ENCODE peak calls at places on chromosome 1, in five cellular contexts. T is Karpas-422; L is fibroblast of lung; H is thoracic aorta; Q is CD8-positive, alpha-beta memory T cell. I is an unnamed sample.

GRCh38 chr1:79760521-79760920 is 754.0 kb upstream of the ADGRL4 start:
- DNase-seq in H (no peak), L (no peak), Q (no peak), T (no peak), I (peak; percentile 28)

GRCh38 chr1:206856674-206857464 is 8.6 kb upstream of the IL20 start:
- DNase-seq in H (no peak), Q (no peak), L (no peak), T (peak; percentile 65), I (peak; percentile 20)

GRCh38 chr1:10901894-10902805 is 105.7 kb upstream of the CASZ1 start:
- DNase-seq in Q (no peak), L (no peak), H (no peak), T (no peak), I (no peak)

GRCh38 chr1:209890606-209891330 is 47.2 kb upstream of the SYT14 start:
- DNase-seq in L (peak; percentile 46), T (no peak), H (no peak), Q (no peak), I (peak; percentile 56)

GRCh38 chr1:227268943-227269342 is 49.3 kb downstream of the CDC42BPA start:
- DNase-seq in Q (no peak), L (no peak), T (no peak), H (no peak), I (peak; percentile 43)

GRCh38 chr1:32818804-32819541 is 1.5 kb downstream of the S100PBP start:
- DNase-seq in T (peak; percentile 81), H (no peak), Q (peak; percentile 59), L (no peak), I (no peak)

GRCh38 chr1:31095298-31095981 is 29.9 kb upstream of the PUM1 start:
- DNase-seq in T (no peak), H (no peak), L (peak; percentile 80), Q (no peak), I (peak; percentile 78)

GRCh38 chr1:17601643-17602382 is 62.3 kb downstream of the ARHGEF10L start:
- DNase-seq in H (no peak), L (no peak), Q (no peak), T (no peak), I (no peak)

GRCh38 chr1:181353526-181353925 is 129.8 kb upstream of the CACNA1E start:
- DNase-seq in L (no peak), T (no peak), H (no peak), Q (no peak), I (no peak)

GRCh38 chr1:185980891-185981290 is 246.7 kb downstream of the HMCN1 start:
- DNase-seq in Q (no peak), L (no peak), T (no peak), H (no peak), I (no peak)

GRCh38 chr1:222310830-222311229 is 237.1 kb downstream of the HHIPL2 start:
- DNase-seq in H (no peak), Q (peak; percentile 23), L (no peak), T (peak; percentile 70), I (no peak)

GRCh38 chr1:245155186-245156040 is 628 bp downstream of the KIF26B start:
- DNase-seq in T (no peak), L (peak; percentile 40), H (no peak), Q (no peak), I (peak; percentile 35)

GRCh38 chr1:183058835-183059234 is 35.6 kb downstream of the LAMC1 start:
- DNase-seq in T (no peak), H (no peak), Q (no peak), L (peak; percentile 33), I (peak; percentile 27)

GRCh38 chr1:151935154-151935553 is 25.8 kb upstream of the THEM4 start:
- DNase-seq in L (peak; percentile 59), Q (no peak), T (no peak), H (no peak), I (peak; percentile 41)

GRCh38 chr1:203682401-203683383 is 56.1 kb downstream of the ATP2B4 start:
- DNase-seq in L (no peak), H (no peak), T (peak; percentile 64), Q (peak; percentile 84), I (no peak)

GRCh38 chr1:162056043-162056442 is 13.4 kb upstream of the NOS1AP start:
- DNase-seq in L (peak; percentile 56), H (no peak), T (peak; percentile 90), Q (peak; percentile 14), I (peak; percentile 87)

GRCh38 chr1:39065542-39065941 is 39.4 kb downstream of the NDUFS5 start:
- DNase-seq in T (no peak), H (no peak), L (no peak), Q (no peak), I (no peak)

DNA sequence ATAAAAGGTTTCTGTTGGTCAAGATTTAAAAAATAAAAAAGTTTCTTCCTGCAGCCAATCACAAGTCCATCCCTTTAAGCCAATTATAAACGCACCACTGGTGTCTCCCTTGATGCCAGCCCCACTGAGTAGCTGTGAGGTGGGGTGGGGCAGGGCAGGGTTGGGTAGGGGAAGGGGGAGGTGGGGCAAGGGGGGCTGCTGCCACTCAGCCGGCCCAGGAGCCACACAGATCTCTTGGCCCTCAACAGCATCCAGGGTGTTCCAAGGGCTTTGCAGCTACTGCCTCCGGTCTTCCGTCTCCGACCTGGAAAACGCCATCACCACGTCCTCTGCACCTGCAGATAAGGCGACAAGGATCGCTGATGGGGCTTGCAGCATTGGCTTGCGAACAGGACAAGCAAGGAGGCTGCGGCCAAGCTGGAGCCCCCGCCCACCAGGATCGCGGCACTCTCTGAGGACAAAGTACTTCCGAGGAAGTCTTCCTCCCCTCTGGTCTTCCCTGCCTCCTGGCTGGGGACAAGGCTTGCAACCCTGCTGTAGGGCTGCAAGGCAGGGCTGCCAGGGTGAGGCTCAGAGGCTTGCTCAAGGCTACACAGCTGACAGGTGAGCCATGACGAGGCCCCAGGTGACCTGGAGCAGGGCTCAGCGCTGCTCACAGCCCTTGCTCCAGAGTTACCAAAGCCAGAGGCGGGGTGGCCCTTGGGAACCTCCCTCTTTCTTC is 26.8 kb upstream of the CLSTN1 start:
- DNase-seq in Q (no peak), T (no peak), L (no peak), H (no peak), I (no peak)
- H3K4me3 ChIP-seq in Q (no peak overlapping the region), T (peak overlapping the region; percentile 57), L (no peak overlapping the region), H (no peak overlapping the region), I (no peak overlapping the region)

DNA sequence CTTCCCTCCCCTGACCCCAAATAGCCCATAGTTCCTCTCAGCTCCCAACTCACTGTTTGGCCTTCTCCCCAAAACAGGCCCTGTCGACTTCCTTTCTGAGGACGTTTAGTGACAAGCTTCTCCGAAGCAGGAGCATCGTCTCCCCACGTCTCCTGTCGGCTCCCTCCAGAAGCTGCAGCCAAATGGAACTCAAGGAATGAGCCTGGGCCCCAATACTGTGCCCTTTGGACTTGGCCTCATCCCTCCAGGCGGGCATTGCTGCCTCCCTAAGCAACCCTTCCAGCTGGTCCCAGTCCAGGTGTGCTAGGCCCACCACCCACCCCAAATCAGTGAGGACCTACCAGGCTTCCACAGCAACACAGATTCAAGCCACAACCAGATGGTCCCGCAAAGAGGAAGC is 33.0 kb downstream of the ACOT7 start:
- DNase-seq in T (no peak), Q (no peak), H (no peak), L (no peak), I (no peak)
- H3K4me3 ChIP-seq in T (no peak overlapping the region), Q (no peak overlapping the region), H (no peak overlapping the region), L (no peak overlapping the region), I (no peak overlapping the region)

DNA sequence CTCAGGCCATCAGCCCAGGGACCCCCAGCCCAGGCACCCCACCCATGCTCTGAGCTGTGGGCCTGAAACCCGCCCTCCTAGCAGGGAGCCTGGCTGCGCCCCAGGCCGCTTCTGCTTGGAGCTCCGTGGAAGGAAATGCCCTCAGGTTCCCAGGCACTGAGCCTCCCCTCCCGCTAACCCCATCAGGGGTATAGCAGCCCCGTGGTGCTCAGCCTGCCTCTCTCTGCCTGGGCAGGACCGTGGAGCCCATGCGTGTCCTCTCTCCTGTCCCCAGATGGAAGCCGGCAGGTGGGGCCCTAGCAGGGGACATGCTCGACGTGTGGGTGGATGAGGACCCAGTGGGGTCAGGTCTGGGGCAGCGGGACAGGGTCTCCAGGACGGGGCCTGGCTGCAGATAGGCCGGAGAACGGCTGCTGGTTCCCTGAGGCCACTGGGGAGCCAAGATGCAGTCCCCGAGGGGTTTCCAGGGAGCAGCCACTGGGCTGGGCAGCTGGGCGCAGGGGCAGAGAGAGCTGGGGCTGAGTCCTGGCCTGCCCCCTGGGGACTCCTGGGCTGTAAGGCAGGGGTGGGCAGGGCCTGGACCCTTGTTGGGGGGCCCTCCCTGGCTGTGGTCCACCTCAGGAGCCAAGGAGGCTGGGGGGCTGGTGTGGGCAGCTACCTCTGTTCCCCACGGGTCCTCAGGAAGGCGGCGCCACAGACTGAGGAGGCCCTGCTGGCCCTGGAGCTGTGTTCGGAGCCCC is 75.5 kb downstream of the MORN1 start:
- DNase-seq in T (no peak), Q (no peak), H (no peak), L (no peak), I (no peak)
- H3K4me3 ChIP-seq in T (no peak overlapping the region), Q (peak overlapping the region; percentile 55), H (no peak overlapping the region), L (no peak overlapping the region), I (no peak overlapping the region)

GRCh38 chr1:43844114-43844513 is 89.5 kb upstream of the ARTN start:
- DNase-seq in Q (no peak), T (no peak), H (no peak), L (no peak), I (no peak)
- H3K4me3 ChIP-seq in Q (no peak overlapping the region), T (no peak overlapping the region), H (no peak overlapping the region), L (no peak overlapping the region), I (no peak overlapping the region)

GRCh38 chr1:111476214-111476613 is 2.4 kb downstream of the C1orf162 start:
- DNase-seq in H (no peak), L (no peak), Q (no peak), T (no peak), I (no peak)
- H3K4me3 ChIP-seq in H (peak overlapping the region; percentile 21), L (no peak overlapping the region), Q (peak overlapping the region; percentile 61), T (no peak overlapping the region), I (no peak overlapping the region)

DNA sequence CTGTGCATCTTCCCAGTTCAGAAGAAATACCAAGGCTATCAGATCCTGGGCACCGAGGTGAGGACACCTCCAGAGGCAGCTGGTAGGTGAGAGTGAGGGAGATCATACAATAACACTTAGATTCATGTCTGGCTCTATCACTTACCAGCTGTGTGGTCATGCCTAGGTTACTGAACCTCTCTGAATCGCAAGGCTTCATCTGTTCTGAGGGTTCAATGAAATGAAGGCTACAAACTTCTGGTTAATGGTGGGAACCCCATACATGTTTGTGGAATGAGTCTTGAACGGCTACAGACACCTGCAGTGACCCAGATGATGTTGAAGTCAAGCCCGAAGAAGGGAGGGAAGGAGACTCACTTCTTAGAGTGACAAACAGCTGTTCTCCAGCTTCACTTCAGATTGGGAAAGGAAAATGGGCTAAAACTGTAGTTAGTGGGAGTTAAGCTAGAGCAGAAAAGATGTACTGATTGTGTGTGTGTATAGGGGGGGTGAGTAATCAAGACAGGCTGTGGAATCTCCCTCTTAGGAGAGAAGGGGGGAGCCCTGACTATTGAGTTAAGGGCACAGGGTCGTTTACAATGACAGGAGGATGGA is 714 bp upstream of the RSPO1 start:
- DNase-seq in L (no peak), H (no peak), T (no peak), Q (no peak), I (no peak)
- H3K4me3 ChIP-seq in L (no peak overlapping the region), H (no peak overlapping the region), T (no peak overlapping the region), Q (no peak overlapping the region), I (no peak overlapping the region)

GRCh38 chr1:46801323-46802055 is 2.6 kb downstream of the CYP4B1 start:
- DNase-seq in H (no peak), T (no peak), L (no peak), Q (no peak), I (no peak)
- H3K4me3 ChIP-seq in H (no peak overlapping the region), T (no peak overlapping the region), L (no peak overlapping the region), Q (no peak overlapping the region), I (no peak overlapping the region)